ENCODE peak calls at places on chromosomes 1 and 21, in four cellular contexts. E is K562, N is GM12878, S is IMR-90. O is an unnamed sample.
A peak's percentile ranks its signal among the peaks of the same experiment; 100 is the strongest.

GRCh38 chr1:4871373-4871772 is 217.0 kb downstream of the AJAP1 start:
- DNase-seq in S (no peak), E (no peak), N (no peak), O (no peak)

GRCh38 chr1:16006552-16007485 is 2.8 kb downstream of the SRARP start:
- DNase-seq in N (peak; percentile 24), E (peak; percentile 66), S (peak; percentile 18), O (no peak)

GRCh38 chr1:24803220-24803619 is 58.0 kb downstream of the CLIC4 start:
- DNase-seq in N (no peak), S (no peak), E (no peak), O (no peak)

GRCh38 chr1:244755673-244756072 is 79.8 kb upstream of the COX20 start:
- DNase-seq in S (no peak), E (no peak), N (no peak), O (no peak)

GRCh38 chr21:36990508-36991205 is 15.8 kb upstream of the RIPPLY3 start:
- DNase-seq in N (no peak), S (no peak), E (no peak), O (no peak)

GRCh38 chr21:45033791-45034555 is 40.4 kb upstream of the ADARB1 start:
- DNase-seq in S (peak; percentile 73), E (no peak), N (no peak), O (no peak)

GRCh38 chr1:192539450-192540132 is 36.0 kb upstream of the RGS1 start:
- DNase-seq in N (no peak), S (peak; percentile 98), E (no peak), O (no peak)

GRCh38 chr1:228085287-228085926 is 2.9 kb downstream of the ARF1 start:
- DNase-seq in E (peak; percentile 54), S (peak; percentile 84), N (no peak), O (no peak)

GRCh38 chr1:52294580-52294979 is 71.4 kb downstream of the CC2D1B start:
- DNase-seq in N (no peak), E (no peak), S (peak; percentile 33), O (no peak)

GRCh38 chr1:154213274-154213673 is 7.1 kb upstream of the CFAP141 start:
- DNase-seq in N (no peak), E (no peak), S (peak; percentile 86), O (no peak)

GRCh38 chr1:115299266-115299665 is 38.8 kb downstream of the NGF start:
- DNase-seq in N (no peak), E (no peak), S (no peak), O (no peak)

GRCh38 chr1:236950365-236950764 is 53.9 kb downstream of the MT1HL1 start:
- DNase-seq in N (no peak), S (no peak), E (no peak), O (no peak)

GRCh38 chr1:4108741-4109625 is 208.9 kb upstream of the C1orf174 start:
- DNase-seq in N (no peak), E (no peak), S (no peak), O (no peak)

GRCh38 chr1:203316626-203317093 is 11.3 kb downstream of the BTG2 start:
- DNase-seq in E (no peak), N (no peak), S (peak; percentile 31), O (no peak)

GRCh38 chr1:118785246-118785645 is 202.9 kb downstream of the TBX15 start:
- DNase-seq in N (no peak), E (no peak), S (no peak), O (no peak)

GRCh38 chr1:23543707-23544443 is 12.8 kb upstream of the E2F2 start:
- DNase-seq in S (peak; percentile 35), N (no peak), E (no peak), O (no peak)

GRCh38 chr1:199875856-199876255 is 151.7 kb upstream of the NR5A2 start:
- DNase-seq in S (no peak), N (no peak), E (no peak), O (no peak)

GRCh38 chr1:19483691-19484090 is 1.6 kb downstream of the CAPZB start:
- DNase-seq in N (no peak), S (no peak), E (no peak), O (no peak)

GRCh38 chr1:156386949-156387898 is 18.2 kb downstream of the RHBG start:
- DNase-seq in N (no peak), S (no peak), E (no peak), O (no peak)

GRCh38 chr1:225603538-225604354 is 49.2 kb downstream of the ENAH start:
- DNase-seq in N (no peak), E (no peak), S (peak; percentile 75), O (no peak)

DNA sequence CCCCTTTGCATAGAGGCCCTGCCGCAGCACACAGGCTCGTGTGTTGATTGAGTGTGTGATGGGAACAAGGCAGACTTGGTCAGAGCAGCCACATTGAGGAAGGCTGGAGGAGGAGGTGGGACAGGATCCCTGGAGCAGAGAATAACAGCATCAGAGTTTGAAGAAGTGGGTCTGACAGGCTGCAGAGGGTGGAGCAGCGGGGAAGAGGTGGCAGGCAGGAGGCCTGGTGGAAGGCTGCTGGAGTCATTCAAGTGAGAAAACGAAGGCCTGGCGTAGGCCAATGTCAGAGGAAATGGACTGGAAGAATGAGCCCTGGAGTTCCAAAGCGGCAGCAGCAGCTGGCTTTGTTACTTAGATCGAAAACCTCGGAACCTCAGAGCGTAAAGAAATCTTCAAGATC is 115.0 kb upstream of the GRIK3 start:
- DNase-seq in E (no peak), S (no peak), N (no peak), O (no peak)
- TF ChIP-seq CHD1 in E (no peak), S (no peak), N (no peak), O (no peak)

GRCh38 chr21:42436914-42437313 is 33.2 kb downstream of the UBASH3A start:
- DNase-seq in S (no peak), N (no peak), E (no peak), O (no peak)

GRCh38 chr21:42435833-42436232 is 32.1 kb downstream of the UBASH3A start:
- DNase-seq in E (no peak), N (no peak), S (no peak), O (no peak)

GRCh38 chr21:42434884-42435283 is 31.2 kb downstream of the UBASH3A start:
- DNase-seq in N (no peak), S (no peak), E (no peak), O (no peak)

GRCh38 chr21:42433946-42434551 is 30.3 kb downstream of the UBASH3A start:
- DNase-seq in E (peak; percentile 94), S (no peak), N (no peak), O (no peak)

DNA sequence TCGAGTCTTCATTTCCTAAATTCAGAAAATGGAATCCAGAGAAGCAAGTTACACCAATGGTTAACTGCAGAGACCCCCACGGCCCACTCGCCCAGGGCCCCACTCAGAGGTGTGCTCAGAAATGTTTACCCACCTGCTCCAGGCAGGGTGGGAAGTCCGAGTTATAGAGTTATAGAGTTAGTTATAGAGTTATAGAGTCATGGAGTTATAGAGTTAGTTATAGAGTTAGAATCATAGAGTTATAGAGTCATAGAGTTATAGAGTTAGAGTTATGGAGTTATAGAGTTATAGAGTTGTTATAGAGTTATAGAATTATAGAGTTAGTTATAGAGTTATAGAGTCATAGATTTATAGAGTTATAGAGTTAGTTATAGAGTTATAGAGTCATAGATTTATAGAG is 31.7 kb downstream of the UBASH3A start:
- DNase-seq in E (no peak), S (no peak), N (no peak), O (no peak)
- TF ChIP-seq CHD1 in E (no peak), S (no peak), N (no peak), O (no peak)

DNA sequence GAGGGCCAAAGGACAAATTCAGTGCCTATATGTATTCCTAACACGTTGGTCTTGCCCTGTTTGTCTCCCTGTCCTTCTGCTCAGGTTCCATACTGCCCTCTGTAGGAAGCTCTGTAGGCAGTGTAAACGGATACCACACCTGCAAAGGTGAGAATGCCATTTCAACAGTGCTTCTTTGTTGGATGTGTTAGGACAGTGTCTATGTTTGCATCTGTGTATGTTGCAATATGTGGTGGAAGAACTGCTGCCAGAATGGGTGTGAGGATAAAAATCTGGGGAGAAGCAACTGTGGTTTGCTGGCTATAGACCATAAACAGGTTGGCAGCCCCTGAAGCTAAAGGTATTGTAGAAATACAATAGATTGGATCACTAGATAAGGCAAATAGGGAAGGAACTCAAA is 113.1 kb upstream of the BMP8A start:
- DNase-seq in N (no peak), S (no peak), E (peak; percentile 34), O (no peak)
- TF ChIP-seq CHD1 in N (no peak), S (no peak), E (no peak), O (no peak)

GRCh38 chr21:26804895-26805609 is 40.2 kb downstream of the ADAMTS1 start:
- DNase-seq in N (no peak), S (peak; percentile 69), E (no peak), O (no peak)

GRCh38 chr21:26798856-26799751 is 46.1 kb downstream of the ADAMTS1 start:
- DNase-seq in S (peak; percentile 81), N (no peak), E (no peak), O (no peak)

GRCh38 chr21:26800455-26801454 is 44.5 kb downstream of the ADAMTS1 start:
- DNase-seq in E (no peak), N (no peak), S (peak; percentile 42), O (no peak)

GRCh38 chr21:26800001-26800400 is 45.2 kb downstream of the ADAMTS1 start:
- DNase-seq in S (peak; percentile 15), N (no peak), E (no peak), O (no peak)

DNA sequence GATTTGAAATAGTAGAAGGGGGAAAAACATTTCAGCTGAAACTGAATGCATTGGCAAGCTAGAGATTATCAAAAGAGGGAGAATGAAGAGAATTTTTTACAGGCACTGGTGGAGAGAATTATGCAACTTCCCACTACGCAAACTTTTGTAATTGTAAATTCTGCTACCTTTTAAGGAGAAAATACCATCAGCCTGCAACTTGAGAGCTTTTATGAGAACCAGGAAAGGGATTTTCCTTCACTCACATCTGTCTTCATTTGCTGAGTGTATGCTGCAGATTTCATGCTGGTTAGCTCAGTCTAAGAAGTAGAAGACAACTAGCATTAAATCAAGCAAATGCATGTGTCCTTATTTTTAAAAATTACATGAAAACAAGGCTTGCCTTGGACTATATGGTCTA is 43.7 kb downstream of the ADAMTS1 start:
- DNase-seq in N (no peak), E (no peak), S (peak; percentile 94), O (no peak)
- TF ChIP-seq CHD1 in N (no peak), E (no peak), S (no peak), O (no peak)